ENCODE peak calls at places on chromosomes 4 and X, in six cellular contexts. I is RWPE2, P is AG04450, O is A549, Y is HL-60, F is mucosa of descending colon. W is an unnamed sample.

GRCh38 chrX:50075630-50076349 is 125.0 kb downstream of the AKAP4 start:
- DNase-seq in F (no peak), O (no peak), Y (peak), P (no peak), I (no peak), W (no peak)

GRCh38 chr4:176193126-176193525 is 2.3 kb downstream of the SPATA4 start:
- DNase-seq in Y (no peak), F (no peak), P (no peak), O (no peak), I (no peak), W (no peak)

GRCh38 chrX:25343060-25343459 is 327.3 kb upstream of the ARX start:
- DNase-seq in I (no peak), F (no peak), Y (no peak), O (no peak), P (no peak), W (no peak)

GRCh38 chrX:55057691-55058249 is 17.1 kb upstream of the PAGE2B start:
- DNase-seq in Y (peak), P (no peak), O (peak), I (no peak), F (no peak), W (no peak)

GRCh38 chrX:56130436-56130835 is 101.7 kb upstream of the KLF8 start:
- DNase-seq in F (no peak), P (no peak), Y (no peak), O (no peak), I (no peak), W (no peak)

GRCh38 chr4:22203436-22204011 is 255.0 kb upstream of the KCNIP4 start:
- DNase-seq in Y (no peak), O (no peak), F (no peak), P (no peak), I (no peak), W (no peak)

GRCh38 chr4:20017439-20017838 is 234.3 kb upstream of the SLIT2 start:
- DNase-seq in Y (no peak), F (no peak), P (no peak), I (no peak), O (no peak), W (no peak)

GRCh38 chr4:82975792-82976191 is 34.8 kb downstream of the LIN54 start:
- DNase-seq in F (no peak), P (peak), I (no peak), Y (no peak), O (no peak), W (no peak)

GRCh38 chr4:128346054-128346716 is 58.6 kb upstream of the PGRMC2 start:
- DNase-seq in O (no peak), I (no peak), Y (no peak), P (no peak), F (no peak), W (no peak)

GRCh38 chrX:44042124-44042523 is 68.9 kb upstream of the NDP start:
- DNase-seq in Y (no peak), I (no peak), O (no peak), P (no peak), F (no peak), W (no peak)

GRCh38 chr4:8284391-8284790 is 14.8 kb downstream of the HTRA3 start:
- DNase-seq in O (no peak), P (no peak), I (no peak), F (peak), Y (no peak), W (no peak)

GRCh38 chrX:150324035-150324728 is 38.9 kb upstream of the MAMLD1 start:
- DNase-seq in P (peak), Y (no peak), I (no peak), O (peak), F (no peak), W (no peak)

GRCh38 chr4:123315617-123316016 is 81.0 kb upstream of the SPRY1 start:
- DNase-seq in O (no peak), Y (no peak), P (no peak), I (no peak), F (no peak), W (no peak)

GRCh38 chrX:107718156-107718621 is 57.4 kb downstream of the TSC22D3 start:
- DNase-seq in F (no peak), I (no peak), P (peak), O (peak), Y (peak), W (no peak)

GRCh38 chr4:128310266-128310697 is 22.7 kb upstream of the PGRMC2 start:
- DNase-seq in F (peak), Y (no peak), P (no peak), O (peak), I (no peak), W (no peak)

GRCh38 chr4:76989391-76990061 is 40.0 kb downstream of the SEPTIN11 start:
- DNase-seq in Y (peak), P (no peak), F (peak), O (no peak), I (no peak), W (no peak)

GRCh38 chrX:138349351-138349750 is 362.2 kb downstream of the FGF13 start:
- DNase-seq in F (no peak), I (no peak), P (no peak), O (no peak), Y (no peak), W (no peak)

GRCh38 chr4:164508126-164508525 is 245.8 kb upstream of the SMIM31 start:
- DNase-seq in Y (no peak), I (no peak), P (no peak), O (no peak), F (no peak), W (no peak)

GRCh38 chrX:123487226-123487625 is 245.6 kb downstream of the THOC2 start:
- DNase-seq in I (no peak), Y (no peak), F (no peak), P (no peak), O (no peak), W (no peak)

GRCh38 chr4:110275871-110276270 is 77.5 kb upstream of the ELOVL6 start:
- DNase-seq in O (no peak), P (no peak), Y (no peak), I (no peak), F (no peak), W (no peak)

GRCh38 chr4:103091601-103092223 is 7.9 kb downstream of the BDH2 start:
- DNase-seq in F (no peak), Y (peak), O (no peak), P (peak), I (no peak), W (peak)

GRCh38 chr4:176545886-176546285 is 226.1 kb downstream of the SPCS3 start:
- DNase-seq in O (no peak), P (no peak), Y (no peak), F (no peak), I (no peak), W (no peak)

DNA sequence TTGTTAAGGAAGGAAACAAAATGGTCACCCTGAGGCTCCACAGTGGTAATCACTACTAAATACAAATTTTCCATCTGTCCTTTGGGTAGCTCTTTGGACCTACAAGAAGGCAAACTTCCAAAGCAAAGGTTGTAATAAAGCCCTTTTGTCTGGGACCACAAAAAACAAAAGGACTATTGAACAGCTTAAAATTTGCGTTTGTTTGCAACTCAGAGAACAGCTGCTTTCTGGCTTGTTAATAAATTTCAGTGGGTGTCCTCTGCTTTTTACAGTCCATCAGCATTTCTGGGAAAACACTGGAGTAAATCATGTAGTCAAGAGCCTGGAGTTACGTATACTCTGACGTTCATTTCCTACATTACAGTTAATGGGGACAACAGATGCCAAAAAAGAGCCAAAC is 439.7 kb upstream of the DIAPH2 start:
- DNase-seq in Y (no peak), O (no peak), I (no peak), P (no peak), F (no peak), W (no peak)
- H3K4me3 ChIP-seq in Y (no peak), O (no peak), I (no peak), P (no peak), F (no peak), W (no peak)

DNA sequence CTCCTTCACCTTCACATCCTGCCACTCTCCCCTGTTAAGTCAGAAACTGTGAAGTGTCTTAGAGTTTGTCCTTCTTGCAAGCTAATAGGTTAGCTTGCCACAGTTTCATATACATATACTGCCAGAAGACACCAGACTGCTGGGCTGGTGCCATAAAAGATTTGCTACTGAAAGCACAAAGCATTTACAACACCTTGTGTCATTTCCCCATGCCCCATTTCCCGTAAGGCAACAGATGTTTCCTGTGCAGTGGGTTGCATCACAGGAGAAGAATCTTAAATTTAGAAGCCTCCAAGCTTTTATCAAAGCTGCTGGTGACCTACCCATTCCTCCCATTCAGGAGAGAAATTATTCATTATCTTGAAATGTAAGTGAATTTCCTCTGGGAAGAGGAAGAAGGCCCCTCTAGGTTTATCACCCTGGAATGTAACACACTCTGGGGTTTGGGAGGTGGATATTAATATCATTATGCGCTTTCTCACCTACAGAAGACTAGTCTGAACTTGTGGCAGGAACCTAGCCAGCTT is 34.5 kb upstream of the RAB33B start:
- DNase-seq in O (no peak), P (peak), Y (peak), I (no peak), F (no peak), W (peak)
- H3K4me3 ChIP-seq in O (no peak), P (no peak), Y (no peak), I (no peak), F (no peak), W (no peak)

GRCh38 chr4:62709618-62710252 is 1509.6 kb downstream of the ADGRL3 start:
- DNase-seq in P (no peak), I (no peak), Y (peak), O (no peak), F (no peak), W (no peak)
- H3K4me3 ChIP-seq in P (no peak), I (no peak), Y (no peak), O (no peak), F (no peak), W (no peak)

DNA sequence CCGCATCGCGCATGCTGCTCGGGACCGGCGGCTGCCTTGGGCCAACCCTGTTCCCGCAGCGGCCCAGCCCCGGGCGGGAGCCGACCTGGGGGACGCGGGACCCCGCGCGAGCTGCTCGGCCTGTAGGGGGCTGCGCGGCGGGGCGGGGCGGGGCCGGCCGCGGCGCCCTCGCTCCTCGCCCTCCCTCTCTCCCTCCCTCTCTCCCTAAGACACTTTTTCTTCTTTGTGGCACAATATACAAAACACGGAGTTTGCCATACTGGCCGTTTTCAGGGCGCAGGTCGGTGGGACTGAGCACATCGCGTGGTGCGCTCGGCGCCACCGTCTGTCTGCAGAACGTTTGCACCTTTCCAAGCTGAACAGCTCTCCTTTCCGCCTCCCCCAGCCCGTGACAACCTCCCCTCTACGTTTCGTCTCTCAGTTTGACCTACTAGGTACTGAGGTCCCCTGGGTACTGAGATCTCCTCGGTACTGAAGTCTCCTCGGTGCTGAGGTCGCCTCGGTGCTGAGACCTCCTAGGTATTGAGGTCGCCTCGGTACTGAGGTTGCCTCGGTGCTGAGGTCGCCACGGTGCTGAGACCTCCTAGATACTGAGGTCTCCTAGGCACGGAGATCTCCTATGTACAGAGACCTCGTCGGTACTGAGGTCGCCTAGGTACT is 261.1 kb upstream of the PLCXD1 start:
- DNase-seq in P (no peak), F (peak), Y (no peak), O (no peak), I (peak), W (no peak)
- H3K4me3 ChIP-seq in P (no peak), F (no peak), Y (no peak), O (no peak), I (peak), W (no peak)

GRCh38 chr4:4675636-4676035 is 133.8 kb upstream of the STX18 start:
- DNase-seq in Y (no peak), O (no peak), P (no peak), I (no peak), F (no peak), W (no peak)

GRCh38 chr4:4680758-4681157 is 138.9 kb upstream of the STX18 start:
- DNase-seq in O (no peak), F (no peak), P (no peak), I (no peak), Y (no peak), W (no peak)

GRCh38 chr4:4680243-4680642 is 138.4 kb upstream of the STX18 start:
- DNase-seq in F (no peak), Y (no peak), O (no peak), I (no peak), P (no peak), W (no peak)

GRCh38 chr4:4675051-4675581 is 133.3 kb upstream of the STX18 start:
- DNase-seq in P (no peak), Y (no peak), O (no peak), I (no peak), F (no peak), W (no peak)

GRCh38 chr4:4677825-4678522 is 136.1 kb upstream of the STX18 start:
- DNase-seq in O (no peak), I (no peak), Y (peak), P (no peak), F (no peak), W (no peak)
- H3K4me3 ChIP-seq in O (no peak), I (no peak), Y (no peak), P (peak), F (no peak), W (no peak)

W was measured in keratinocyte.